ENCODE peak calls at places on chromosomes 11 and 22, in six cellular contexts. One of them, this sample, is unnamed.
A peak's percentile ranks its signal among the peaks of the same experiment; 100 is the strongest.

GRCh38 chr11:69958308-69958707 is 119.8 kb upstream of the ANO1 start:
- DNase-seq in stomach: no peak
- DNase-seq in transverse colon: no peak
- DNase-seq in H1: no peak
- DNase-seq in GM12891: no peak
- DNase-seq in HCT116: no peak
- DNase-seq in this sample: no peak

GRCh38 chr11:95302211-95302610 is 71.2 kb upstream of the SESN3 start:
- DNase-seq in HCT116: no peak
- DNase-seq in GM12891: no peak
- DNase-seq in stomach: no peak
- DNase-seq in transverse colon: no peak
- DNase-seq in H1: no peak
- DNase-seq in this sample: no peak

GRCh38 chr22:47059701-47060161 is 297.3 kb downstream of the TBC1D22A start:
- DNase-seq in HCT116: no peak
- DNase-seq in H1: no peak
- DNase-seq in transverse colon: no peak
- DNase-seq in stomach: no peak
- DNase-seq in GM12891: peak; percentile 73
- DNase-seq in this sample: no peak

GRCh38 chr22:17013396-17014100 is 5.5 kb upstream of the GAB4 start:
- DNase-seq in transverse colon: no peak
- DNase-seq in GM12891: no peak
- DNase-seq in HCT116: no peak
- DNase-seq in H1: no peak
- DNase-seq in stomach: no peak
- DNase-seq in this sample: no peak

GRCh38 chr11:56497010-56497409 is 5.8 kb upstream of the OR5M8 start:
- DNase-seq in GM12891: no peak
- DNase-seq in stomach: no peak
- DNase-seq in HCT116: no peak
- DNase-seq in H1: no peak
- DNase-seq in transverse colon: no peak
- DNase-seq in this sample: no peak

GRCh38 chr11:76664578-76665061 is 5.9 kb downstream of the LRRC32 start:
- DNase-seq in GM12891: peak; percentile 59
- DNase-seq in HCT116: no peak
- DNase-seq in stomach: no peak
- DNase-seq in transverse colon: peak; percentile 9
- DNase-seq in H1: no peak
- DNase-seq in this sample: no peak

GRCh38 chr11:95715777-95716241 is 73.8 kb downstream of the FAM76B start:
- DNase-seq in transverse colon: no peak
- DNase-seq in stomach: no peak
- DNase-seq in GM12891: no peak
- DNase-seq in H1: no peak
- DNase-seq in HCT116: no peak
- DNase-seq in this sample: no peak

GRCh38 chr22:21990449-21991308 is 8.1 kb upstream of the TOP3B start:
- DNase-seq in GM12891: no peak
- DNase-seq in HCT116: no peak
- DNase-seq in stomach: no peak
- DNase-seq in H1: no peak
- DNase-seq in transverse colon: no peak
- DNase-seq in this sample: no peak

GRCh38 chr11:130514316-130514715 is 65.9 kb downstream of the ADAMTS15 start:
- DNase-seq in HCT116: no peak
- DNase-seq in H1: no peak
- DNase-seq in stomach: no peak
- DNase-seq in transverse colon: no peak
- DNase-seq in GM12891: no peak
- DNase-seq in this sample: no peak

GRCh38 chr11:69667619-69668604 is 7.2 kb downstream of the LTO1 start:
- DNase-seq in stomach: no peak
- DNase-seq in HCT116: no peak
- DNase-seq in GM12891: no peak
- DNase-seq in transverse colon: no peak
- DNase-seq in H1: no peak
- DNase-seq in this sample: no peak

GRCh38 chr11:94737171-94737611 is 31.0 kb upstream of the AMOTL1 start:
- DNase-seq in H1: no peak
- DNase-seq in stomach: no peak
- DNase-seq in GM12891: no peak
- DNase-seq in HCT116: no peak
- DNase-seq in transverse colon: no peak
- DNase-seq in this sample: peak; percentile 34

GRCh38 chr22:30964858-30965257 is 3.7 kb downstream of the MORC2 start:
- DNase-seq in GM12891: no peak
- DNase-seq in transverse colon: no peak
- DNase-seq in stomach: no peak
- DNase-seq in HCT116: no peak
- DNase-seq in H1: no peak
- DNase-seq in this sample: no peak
- TF ChIP-seq POLR2AphosphoS5 in GM12891: no peak
- TF ChIP-seq POLR2AphosphoS5 in transverse colon: no peak
- TF ChIP-seq POLR2AphosphoS5 in stomach: no peak
- TF ChIP-seq POLR2AphosphoS5 in HCT116: no peak
- TF ChIP-seq POLR2AphosphoS5 in H1: no peak
- TF ChIP-seq POLR2AphosphoS5 in this sample: no peak

DNA sequence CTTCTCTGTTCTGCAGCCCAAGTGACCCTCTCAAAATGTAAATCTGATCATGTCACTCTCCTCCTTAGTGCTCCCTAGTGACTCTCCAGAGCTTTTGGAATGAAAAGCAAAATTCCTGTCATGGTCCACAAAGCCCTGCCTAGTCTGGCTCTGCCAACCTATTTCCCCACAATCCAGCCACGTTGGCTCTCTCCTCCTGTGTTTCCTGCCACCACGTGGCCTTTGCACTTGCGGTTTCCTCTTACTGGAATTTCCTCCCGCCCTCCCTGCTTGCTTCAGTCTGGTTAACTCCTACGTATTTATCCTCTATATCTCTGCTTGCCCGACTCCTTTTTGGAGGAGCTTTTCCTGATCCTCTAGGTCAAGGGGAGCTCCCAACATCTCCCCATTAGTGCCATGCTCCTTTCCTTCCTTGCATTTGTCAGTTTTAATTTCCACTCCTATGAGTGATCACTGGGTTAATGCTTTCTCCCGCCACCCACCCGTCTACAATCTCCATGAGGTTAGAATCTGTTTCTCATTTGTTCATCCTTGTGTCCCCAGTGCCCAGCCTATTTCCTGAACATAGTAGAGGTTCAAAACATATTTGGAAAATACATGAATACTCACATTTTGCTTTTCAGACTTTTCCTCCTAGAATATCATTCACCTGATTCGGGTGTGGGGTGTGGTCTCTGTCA is 11.5 kb downstream of the NNMT start:
- DNase-seq in GM12891: no peak
- DNase-seq in stomach: peak; percentile 60
- DNase-seq in HCT116: no peak
- DNase-seq in H1: no peak
- DNase-seq in transverse colon: no peak
- DNase-seq in this sample: peak; percentile 91
- TF ChIP-seq POLR2A in GM12891: no peak
- TF ChIP-seq POLR2A in stomach: no peak
- TF ChIP-seq POLR2A in HCT116: no peak
- TF ChIP-seq POLR2A in H1: no peak
- TF ChIP-seq POLR2A in transverse colon: no peak
- TF ChIP-seq POLR2A in this sample: peak; percentile 7

GRCh38 chr22:35477911-35478582 is 62.6 kb upstream of the RASD2 start:
- DNase-seq in stomach: no peak
- DNase-seq in transverse colon: peak; percentile 72
- DNase-seq in HCT116: peak; percentile 27
- DNase-seq in GM12891: no peak
- DNase-seq in H1: no peak
- DNase-seq in this sample: no peak
- TF ChIP-seq POLR2AphosphoS5 in stomach: peak; percentile 62
- TF ChIP-seq POLR2AphosphoS5 in transverse colon: peak; percentile 93
- TF ChIP-seq POLR2AphosphoS5 in HCT116: peak; percentile 27
- TF ChIP-seq POLR2AphosphoS5 in GM12891: no peak
- TF ChIP-seq POLR2AphosphoS5 in H1: no peak
- TF ChIP-seq POLR2AphosphoS5 in this sample: peak; percentile 66

DNA sequence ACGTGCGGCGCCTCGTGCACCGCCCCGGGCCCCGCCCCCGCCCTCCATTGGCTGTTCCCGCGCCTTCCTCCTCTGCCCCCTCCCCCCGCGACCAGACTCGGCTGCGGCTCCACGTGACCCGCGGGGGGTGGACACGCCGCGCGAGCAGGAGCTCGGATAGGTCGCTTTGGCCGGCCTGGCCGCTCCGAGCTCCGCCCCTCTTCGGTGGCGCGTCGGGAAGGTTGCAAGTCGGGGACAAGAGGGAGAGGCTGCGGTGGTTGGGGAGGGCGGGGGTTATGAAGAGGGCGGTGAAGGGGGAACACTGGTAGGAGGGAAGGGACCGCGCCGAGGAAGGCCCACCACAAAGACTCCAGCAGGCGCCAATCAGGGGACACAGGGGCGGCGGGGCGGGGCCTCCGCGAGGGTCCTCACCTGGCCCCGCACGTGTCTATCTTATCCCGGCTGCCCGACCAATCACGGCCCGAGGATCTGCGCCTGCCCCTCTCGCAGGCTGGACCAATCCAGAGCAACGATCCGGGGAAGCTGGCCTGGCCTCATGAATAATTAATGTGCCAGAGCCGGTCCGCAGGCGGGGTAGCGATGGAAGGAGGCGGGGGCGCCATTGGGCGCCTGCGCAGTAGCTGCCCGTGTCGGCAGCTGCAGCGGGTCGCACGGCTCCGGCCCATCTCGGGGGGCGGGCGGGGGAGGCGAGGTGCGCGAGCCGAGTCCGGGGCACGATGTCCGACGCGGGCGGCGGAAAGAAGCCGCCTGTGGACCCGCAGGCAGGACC is at the start of gene TEF:
- DNase-seq in transverse colon: peak; percentile 99
- DNase-seq in H1: peak; percentile 98
- DNase-seq in stomach: peak; percentile 99
- DNase-seq in GM12891: peak; percentile 99
- DNase-seq in HCT116: peak; percentile 95
- DNase-seq in this sample: peak; percentile 100
- TF ChIP-seq POLR2A in transverse colon: peak; percentile 80
- TF ChIP-seq POLR2A in H1: peak; percentile 54
- TF ChIP-seq POLR2A in stomach: no peak
- TF ChIP-seq POLR2A in GM12891: no peak
- TF ChIP-seq POLR2A in HCT116: peak; percentile 4
- TF ChIP-seq POLR2A in this sample: no peak

GRCh38 chr11:75349540-75350116 is 1.8 kb downstream of the ARRB1 start:
- DNase-seq in H1: no peak
- DNase-seq in transverse colon: no peak
- DNase-seq in stomach: no peak
- DNase-seq in HCT116: no peak
- DNase-seq in GM12891: no peak
- DNase-seq in this sample: no peak

GRCh38 chr11:75350743-75351540 is 519 bp downstream of the ARRB1 start:
- DNase-seq in H1: no peak
- DNase-seq in GM12891: no peak
- DNase-seq in stomach: peak; percentile 65
- DNase-seq in transverse colon: peak; percentile 61
- DNase-seq in HCT116: no peak
- DNase-seq in this sample: no peak

GRCh38 chr11:75352417-75353206 is 1.2 kb upstream of the ARRB1 start:
- DNase-seq in HCT116: no peak
- DNase-seq in GM12891: no peak
- DNase-seq in H1: no peak
- DNase-seq in stomach: peak; percentile 67
- DNase-seq in transverse colon: peak; percentile 72
- DNase-seq in this sample: no peak

GRCh38 chr11:75350122-75350742 is 1.2 kb downstream of the ARRB1 start:
- DNase-seq in HCT116: no peak
- DNase-seq in stomach: no peak
- DNase-seq in GM12891: no peak
- DNase-seq in transverse colon: no peak
- DNase-seq in H1: no peak
- DNase-seq in this sample: no peak

GRCh38 chr11:75351541-75352416 is at the start of gene ARRB1:
- DNase-seq in HCT116: no peak
- DNase-seq in stomach: peak; percentile 82
- DNase-seq in H1: no peak
- DNase-seq in GM12891: no peak
- DNase-seq in transverse colon: peak; percentile 81
- DNase-seq in this sample: no peak
- TF ChIP-seq POLR2AphosphoS5 in HCT116: peak; percentile 27
- TF ChIP-seq POLR2AphosphoS5 in stomach: peak; percentile 66
- TF ChIP-seq POLR2AphosphoS5 in H1: no peak
- TF ChIP-seq POLR2AphosphoS5 in GM12891: no peak
- TF ChIP-seq POLR2AphosphoS5 in transverse colon: peak; percentile 75
- TF ChIP-seq POLR2AphosphoS5 in this sample: peak; percentile 73

GRCh38 chr22:19422440-19423301 is 8.9 kb downstream of the HIRA start:
- DNase-seq in transverse colon: no peak
- DNase-seq in stomach: no peak
- DNase-seq in GM12891: no peak
- DNase-seq in H1: no peak
- DNase-seq in HCT116: no peak
- DNase-seq in this sample: no peak
- TF ChIP-seq POLR2A in transverse colon: no peak
- TF ChIP-seq POLR2A in stomach: no peak
- TF ChIP-seq POLR2A in GM12891: no peak
- TF ChIP-seq POLR2A in H1: no peak
- TF ChIP-seq POLR2A in HCT116: no peak
- TF ChIP-seq POLR2A in this sample: no peak

GRCh38 chr11:288328-289144 is at the start of gene PGGHG:
- DNase-seq in stomach: peak; percentile 84
- DNase-seq in HCT116: no peak
- DNase-seq in GM12891: peak; percentile 95
- DNase-seq in transverse colon: peak; percentile 87
- DNase-seq in H1: no peak
- DNase-seq in this sample: no peak

GRCh38 chr11:289706-290620 is 1.0 kb downstream of the PGGHG start:
- DNase-seq in H1: no peak
- DNase-seq in transverse colon: peak; percentile 13
- DNase-seq in GM12891: no peak
- DNase-seq in HCT116: no peak
- DNase-seq in stomach: no peak
- DNase-seq in this sample: no peak

GRCh38 chr11:290621-291231 is 1.8 kb downstream of the PGGHG start:
- DNase-seq in transverse colon: peak; percentile 7
- DNase-seq in H1: no peak
- DNase-seq in GM12891: no peak
- DNase-seq in stomach: no peak
- DNase-seq in HCT116: no peak
- DNase-seq in this sample: no peak

GRCh38 chr11:287821-288327 is 1.1 kb upstream of the PGGHG start:
- DNase-seq in H1: no peak
- DNase-seq in transverse colon: peak; percentile 42
- DNase-seq in stomach: no peak
- DNase-seq in GM12891: peak; percentile 39
- DNase-seq in HCT116: no peak
- DNase-seq in this sample: no peak

GRCh38 chr11:289145-289705 is 299 bp downstream of the PGGHG start:
- DNase-seq in transverse colon: peak; percentile 20
- DNase-seq in stomach: no peak
- DNase-seq in H1: no peak
- DNase-seq in GM12891: peak; percentile 51
- DNase-seq in HCT116: no peak
- DNase-seq in this sample: no peak
- TF ChIP-seq POLR2AphosphoS5 in transverse colon: no peak
- TF ChIP-seq POLR2AphosphoS5 in stomach: peak; percentile 45
- TF ChIP-seq POLR2AphosphoS5 in H1: no peak
- TF ChIP-seq POLR2AphosphoS5 in GM12891: no peak
- TF ChIP-seq POLR2AphosphoS5 in HCT116: peak; percentile 77
- TF ChIP-seq POLR2AphosphoS5 in this sample: no peak